ENCODE peak calls at places on chromosomes 11 and 22, in four cellular contexts. J, D, T and K are unnamed samples.

GRCh38 chr11:19432370-19433163 is 191.8 kb upstream of the E2F8 start:
- DNase-seq in J (no peak), D (no peak), T (peak; percentile 97), K (no peak)

GRCh38 chr11:110971110-110971509 is 258.9 kb upstream of the ARHGAP20 start:
- DNase-seq in J (no peak), D (no peak), T (peak; percentile 28), K (no peak)

GRCh38 chr11:17735823-17736772 is 1.5 kb downstream of the KCNC1 start:
- DNase-seq in J (no peak), D (peak; percentile 72), T (no peak), K (no peak)

GRCh38 chr11:35682230-35683195 is 19.9 kb downstream of the TRIM44 start:
- DNase-seq in J (peak; percentile 25), D (no peak), T (peak; percentile 40), K (no peak)

GRCh38 chr22:23128269-23129108 is 13.3 kb downstream of the RSPH14 start:
- DNase-seq in J (peak; percentile 90), D (no peak), T (peak; percentile 74), K (peak; percentile 80)

GRCh38 chr11:121722431-121723256 is 269.9 kb upstream of the SORL1-AS1 start:
- DNase-seq in J (peak; percentile 90), D (peak; percentile 93), T (peak; percentile 89), K (peak; percentile 90)

GRCh38 chr11:74380746-74381439 is 17.3 kb downstream of the PGM2L1 start:
- DNase-seq in J (no peak), D (no peak), T (no peak), K (no peak)

GRCh38 chr11:62604460-62605130 is 2.9 kb upstream of the MTA2 start:
- DNase-seq in J (no peak), D (no peak), T (no peak), K (no peak)

GRCh38 chr11:108734956-108735559 is 70.2 kb downstream of the DDX10 start:
- DNase-seq in J (no peak), D (no peak), T (peak; percentile 34), K (no peak)

GRCh38 chr11:64745219-64745522 is 1.2 kb upstream of the RASGRP2 start:
- DNase-seq in J (peak; percentile 51), D (peak; percentile 97), T (no peak), K (no peak)

GRCh38 chr11:67400942-67401494 is 640 bp downstream of the PPP1CA start:
- DNase-seq in J (no peak), D (no peak), T (no peak), K (no peak)